ENCODE peak calls at places on chromosomes 11 and 22, in five cellular contexts. One of them, this sample, is unnamed.

GRCh38 chr11:128235958-128236357 is 351.4 kb downstream of the ETS1 start:
- DNase-seq in upper lobe of right lung: no peak
- DNase-seq in stimulated activated effector memory CD8-positive, alpha-beta T cell treated with anti-CD3 and anti-CD28 coated beads, Interleukin-12 subunit alpha, Interleukin-12 subunit beta, amount 100 ng/mL, for 72 hours: no peak
- DNase-seq in fibroblast of villous mesenchyme: no peak
- DNase-seq in endothelial cell: no peak
- DNase-seq in this sample: peak

GRCh38 chr11:59463176-59463575 is 6.4 kb downstream of the OR4D6 start:
- DNase-seq in upper lobe of right lung: no peak
- DNase-seq in stimulated activated effector memory CD8-positive, alpha-beta T cell treated with anti-CD3 and anti-CD28 coated beads, Interleukin-12 subunit alpha, Interleukin-12 subunit beta, amount 100 ng/mL, for 72 hours: no peak
- DNase-seq in fibroblast of villous mesenchyme: peak
- DNase-seq in endothelial cell: no peak
- DNase-seq in this sample: peak

GRCh38 chr22:29625090-29625825 is 21.8 kb downstream of the NF2 start:
- DNase-seq in upper lobe of right lung: no peak
- DNase-seq in stimulated activated effector memory CD8-positive, alpha-beta T cell treated with anti-CD3 and anti-CD28 coated beads, Interleukin-12 subunit alpha, Interleukin-12 subunit beta, amount 100 ng/mL, for 72 hours: no peak
- DNase-seq in fibroblast of villous mesenchyme: peak
- DNase-seq in endothelial cell: peak
- DNase-seq in this sample: peak

GRCh38 chr11:123822022-123822421 is 15.9 kb upstream of the OR6M1 start:
- DNase-seq in upper lobe of right lung: no peak
- DNase-seq in stimulated activated effector memory CD8-positive, alpha-beta T cell treated with anti-CD3 and anti-CD28 coated beads, Interleukin-12 subunit alpha, Interleukin-12 subunit beta, amount 100 ng/mL, for 72 hours: no peak
- DNase-seq in fibroblast of villous mesenchyme: no peak
- DNase-seq in endothelial cell: no peak
- DNase-seq in this sample: no peak

GRCh38 chr11:63613517-63614135 is 607 bp downstream of the PLAAT3 start:
- DNase-seq in upper lobe of right lung: peak
- DNase-seq in stimulated activated effector memory CD8-positive, alpha-beta T cell treated with anti-CD3 and anti-CD28 coated beads, Interleukin-12 subunit alpha, Interleukin-12 subunit beta, amount 100 ng/mL, for 72 hours: peak
- DNase-seq in fibroblast of villous mesenchyme: peak
- DNase-seq in endothelial cell: peak
- DNase-seq in this sample: peak

GRCh38 chr11:1207451-1208360 is 15.2 kb upstream of the MUC5B start:
- DNase-seq in upper lobe of right lung: peak
- DNase-seq in stimulated activated effector memory CD8-positive, alpha-beta T cell treated with anti-CD3 and anti-CD28 coated beads, Interleukin-12 subunit alpha, Interleukin-12 subunit beta, amount 100 ng/mL, for 72 hours: no peak
- DNase-seq in fibroblast of villous mesenchyme: no peak
- DNase-seq in endothelial cell: no peak
- DNase-seq in this sample: peak

GRCh38 chr11:1619449-1619848 is 2.5 kb downstream of the KRTAP5-4 start:
- DNase-seq in upper lobe of right lung: no peak
- DNase-seq in stimulated activated effector memory CD8-positive, alpha-beta T cell treated with anti-CD3 and anti-CD28 coated beads, Interleukin-12 subunit alpha, Interleukin-12 subunit beta, amount 100 ng/mL, for 72 hours: no peak
- DNase-seq in fibroblast of villous mesenchyme: peak
- DNase-seq in endothelial cell: no peak
- DNase-seq in this sample: peak

GRCh38 chr11:121443688-121444275 is 8.3 kb upstream of the SORL1 start:
- DNase-seq in upper lobe of right lung: no peak
- DNase-seq in stimulated activated effector memory CD8-positive, alpha-beta T cell treated with anti-CD3 and anti-CD28 coated beads, Interleukin-12 subunit alpha, Interleukin-12 subunit beta, amount 100 ng/mL, for 72 hours: no peak
- DNase-seq in fibroblast of villous mesenchyme: no peak
- DNase-seq in endothelial cell: no peak
- DNase-seq in this sample: no peak

GRCh38 chr11:117230286-117230961 is 1.4 kb downstream of the PCSK7 start:
- DNase-seq in upper lobe of right lung: no peak
- DNase-seq in stimulated activated effector memory CD8-positive, alpha-beta T cell treated with anti-CD3 and anti-CD28 coated beads, Interleukin-12 subunit alpha, Interleukin-12 subunit beta, amount 100 ng/mL, for 72 hours: peak
- DNase-seq in fibroblast of villous mesenchyme: no peak
- DNase-seq in endothelial cell: no peak
- DNase-seq in this sample: peak

GRCh38 chr11:122140535-122140934 is 24.5 kb upstream of the BLID start:
- DNase-seq in upper lobe of right lung: no peak
- DNase-seq in stimulated activated effector memory CD8-positive, alpha-beta T cell treated with anti-CD3 and anti-CD28 coated beads, Interleukin-12 subunit alpha, Interleukin-12 subunit beta, amount 100 ng/mL, for 72 hours: no peak
- DNase-seq in fibroblast of villous mesenchyme: no peak
- DNase-seq in endothelial cell: no peak
- DNase-seq in this sample: no peak

GRCh38 chr11:35009941-35010337 is 93.5 kb downstream of the PDHX start:
- DNase-seq in upper lobe of right lung: no peak
- DNase-seq in stimulated activated effector memory CD8-positive, alpha-beta T cell treated with anti-CD3 and anti-CD28 coated beads, Interleukin-12 subunit alpha, Interleukin-12 subunit beta, amount 100 ng/mL, for 72 hours: no peak
- DNase-seq in fibroblast of villous mesenchyme: no peak
- DNase-seq in endothelial cell: no peak
- DNase-seq in this sample: no peak

GRCh38 chr11:87447606-87448005 is 409.9 kb downstream of the TMEM135 start:
- DNase-seq in upper lobe of right lung: no peak
- DNase-seq in stimulated activated effector memory CD8-positive, alpha-beta T cell treated with anti-CD3 and anti-CD28 coated beads, Interleukin-12 subunit alpha, Interleukin-12 subunit beta, amount 100 ng/mL, for 72 hours: no peak
- DNase-seq in fibroblast of villous mesenchyme: no peak
- DNase-seq in endothelial cell: no peak
- DNase-seq in this sample: no peak

GRCh38 chr11:36278531-36279245 is 10.5 kb downstream of the COMMD9 start:
- DNase-seq in upper lobe of right lung: no peak
- DNase-seq in stimulated activated effector memory CD8-positive, alpha-beta T cell treated with anti-CD3 and anti-CD28 coated beads, Interleukin-12 subunit alpha, Interleukin-12 subunit beta, amount 100 ng/mL, for 72 hours: no peak
- DNase-seq in fibroblast of villous mesenchyme: no peak
- DNase-seq in endothelial cell: no peak
- DNase-seq in this sample: no peak

GRCh38 chr11:34206598-34207300 is 101.3 kb downstream of the NAT10 start:
- DNase-seq in upper lobe of right lung: no peak
- DNase-seq in stimulated activated effector memory CD8-positive, alpha-beta T cell treated with anti-CD3 and anti-CD28 coated beads, Interleukin-12 subunit alpha, Interleukin-12 subunit beta, amount 100 ng/mL, for 72 hours: no peak
- DNase-seq in fibroblast of villous mesenchyme: no peak
- DNase-seq in endothelial cell: no peak
- DNase-seq in this sample: no peak

GRCh38 chr11:94400839-94401772 is at the start of gene GPR83:
- DNase-seq in upper lobe of right lung: no peak
- DNase-seq in stimulated activated effector memory CD8-positive, alpha-beta T cell treated with anti-CD3 and anti-CD28 coated beads, Interleukin-12 subunit alpha, Interleukin-12 subunit beta, amount 100 ng/mL, for 72 hours: no peak
- DNase-seq in fibroblast of villous mesenchyme: no peak
- DNase-seq in endothelial cell: peak
- DNase-seq in this sample: no peak

GRCh38 chr22:50526849-50527801 is 1.7 kb upstream of the SCO2 start:
- DNase-seq in upper lobe of right lung: peak
- DNase-seq in stimulated activated effector memory CD8-positive, alpha-beta T cell treated with anti-CD3 and anti-CD28 coated beads, Interleukin-12 subunit alpha, Interleukin-12 subunit beta, amount 100 ng/mL, for 72 hours: peak
- DNase-seq in fibroblast of villous mesenchyme: peak
- DNase-seq in endothelial cell: no peak
- DNase-seq in this sample: peak

GRCh38 chr11:134098566-134099184 is 29.8 kb downstream of the JAM3 start:
- DNase-seq in upper lobe of right lung: no peak
- DNase-seq in stimulated activated effector memory CD8-positive, alpha-beta T cell treated with anti-CD3 and anti-CD28 coated beads, Interleukin-12 subunit alpha, Interleukin-12 subunit beta, amount 100 ng/mL, for 72 hours: no peak
- DNase-seq in fibroblast of villous mesenchyme: no peak
- DNase-seq in endothelial cell: no peak
- DNase-seq in this sample: no peak